ENCODE peak calls at places on chromosomes 2 and 18, in ten cellular contexts. One of them, this sample, is unnamed.

GRCh38 chr2:226963528-226963927 is 127.7 kb downstream of the RHBDD1 start:
- DNase-seq in NB4: no peak
- DNase-seq in Calu3: no peak
- DNase-seq in MCF 10A: peak
- DNase-seq in transverse colon: no peak
- DNase-seq in uterus: no peak
- DNase-seq in AG20443: peak
- DNase-seq in left kidney: no peak
- DNase-seq in ACHN: peak
- DNase-seq in stimulated activated CD4-positive, alpha-beta T cell treated with anti-CD3 and anti-CD28 coated beads, Interleukin-15, amount 100 ng/mL, for 1 hour: no peak
- DNase-seq in this sample: peak

GRCh38 chr18:5628512-5629255 is 84.9 kb upstream of the EPB41L3 start:
- DNase-seq in NB4: no peak
- DNase-seq in transverse colon: peak
- DNase-seq in left kidney: peak
- DNase-seq in AG20443: peak
- DNase-seq in MCF 10A: no peak
- DNase-seq in stimulated activated CD4-positive, alpha-beta T cell treated with anti-CD3 and anti-CD28 coated beads, Interleukin-15, amount 100 ng/mL, for 1 hour: no peak
- DNase-seq in uterus: peak
- DNase-seq in ACHN: peak
- DNase-seq in Calu3: no peak
- DNase-seq in this sample: no peak

GRCh38 chr18:3607309-3608098 is 157.5 kb downstream of the TGIF1 start:
- DNase-seq in MCF 10A: no peak
- DNase-seq in Calu3: no peak
- DNase-seq in NB4: no peak
- DNase-seq in uterus: no peak
- DNase-seq in stimulated activated CD4-positive, alpha-beta T cell treated with anti-CD3 and anti-CD28 coated beads, Interleukin-15, amount 100 ng/mL, for 1 hour: no peak
- DNase-seq in left kidney: no peak
- DNase-seq in transverse colon: no peak
- DNase-seq in AG20443: no peak
- DNase-seq in ACHN: no peak
- DNase-seq in this sample: no peak

GRCh38 chr2:134282638-134283400 is 28.9 kb downstream of the MGAT5 start:
- DNase-seq in Calu3: no peak
- DNase-seq in left kidney: no peak
- DNase-seq in MCF 10A: no peak
- DNase-seq in NB4: peak
- DNase-seq in stimulated activated CD4-positive, alpha-beta T cell treated with anti-CD3 and anti-CD28 coated beads, Interleukin-15, amount 100 ng/mL, for 1 hour: no peak
- DNase-seq in transverse colon: no peak
- DNase-seq in AG20443: no peak
- DNase-seq in ACHN: no peak
- DNase-seq in uterus: no peak
- DNase-seq in this sample: no peak

GRCh38 chr2:27282892-27283291 is 663 bp downstream of the TRIM54 start:
- DNase-seq in left kidney: no peak
- DNase-seq in stimulated activated CD4-positive, alpha-beta T cell treated with anti-CD3 and anti-CD28 coated beads, Interleukin-15, amount 100 ng/mL, for 1 hour: no peak
- DNase-seq in MCF 10A: no peak
- DNase-seq in ACHN: no peak
- DNase-seq in uterus: no peak
- DNase-seq in AG20443: no peak
- DNase-seq in NB4: no peak
- DNase-seq in transverse colon: no peak
- DNase-seq in Calu3: no peak
- DNase-seq in this sample: no peak

GRCh38 chr2:10052216-10052615 is 8.9 kb downstream of the KLF11 start:
- DNase-seq in transverse colon: no peak
- DNase-seq in NB4: no peak
- DNase-seq in Calu3: no peak
- DNase-seq in stimulated activated CD4-positive, alpha-beta T cell treated with anti-CD3 and anti-CD28 coated beads, Interleukin-15, amount 100 ng/mL, for 1 hour: no peak
- DNase-seq in left kidney: no peak
- DNase-seq in uterus: no peak
- DNase-seq in AG20443: no peak
- DNase-seq in ACHN: no peak
- DNase-seq in MCF 10A: no peak
- DNase-seq in this sample: no peak

GRCh38 chr2:208175843-208176160 is 12.4 kb upstream of the CRYGA start:
- DNase-seq in MCF 10A: no peak
- DNase-seq in NB4: no peak
- DNase-seq in ACHN: no peak
- DNase-seq in stimulated activated CD4-positive, alpha-beta T cell treated with anti-CD3 and anti-CD28 coated beads, Interleukin-15, amount 100 ng/mL, for 1 hour: no peak
- DNase-seq in AG20443: no peak
- DNase-seq in left kidney: no peak
- DNase-seq in Calu3: no peak
- DNase-seq in transverse colon: no peak
- DNase-seq in uterus: no peak
- DNase-seq in this sample: no peak

GRCh38 chr2:148643998-148644884 is at the start of gene EPC2:
- DNase-seq in Calu3: peak
- DNase-seq in left kidney: peak
- DNase-seq in AG20443: peak
- DNase-seq in transverse colon: peak
- DNase-seq in MCF 10A: peak
- DNase-seq in stimulated activated CD4-positive, alpha-beta T cell treated with anti-CD3 and anti-CD28 coated beads, Interleukin-15, amount 100 ng/mL, for 1 hour: peak
- DNase-seq in ACHN: peak
- DNase-seq in NB4: peak
- DNase-seq in uterus: peak
- DNase-seq in this sample: peak

GRCh38 chr2:192194065-192194865 is 468 bp downstream of the TMEFF2 start:
- DNase-seq in stimulated activated CD4-positive, alpha-beta T cell treated with anti-CD3 and anti-CD28 coated beads, Interleukin-15, amount 100 ng/mL, for 1 hour: no peak
- DNase-seq in left kidney: peak
- DNase-seq in Calu3: peak
- DNase-seq in MCF 10A: no peak
- DNase-seq in NB4: no peak
- DNase-seq in transverse colon: no peak
- DNase-seq in AG20443: peak
- DNase-seq in uterus: peak
- DNase-seq in ACHN: peak
- DNase-seq in this sample: no peak

GRCh38 chr2:32991091-32991845 is 44.5 kb downstream of the LTBP1 start:
- DNase-seq in Calu3: no peak
- DNase-seq in AG20443: no peak
- DNase-seq in NB4: no peak
- DNase-seq in transverse colon: no peak
- DNase-seq in left kidney: no peak
- DNase-seq in MCF 10A: no peak
- DNase-seq in uterus: no peak
- DNase-seq in stimulated activated CD4-positive, alpha-beta T cell treated with anti-CD3 and anti-CD28 coated beads, Interleukin-15, amount 100 ng/mL, for 1 hour: no peak
- DNase-seq in ACHN: no peak
- DNase-seq in this sample: no peak

GRCh38 chr2:101205521-101205998 is 47.1 kb upstream of the CNOT11 start:
- DNase-seq in uterus: peak
- DNase-seq in MCF 10A: peak
- DNase-seq in Calu3: peak
- DNase-seq in transverse colon: peak
- DNase-seq in ACHN: peak
- DNase-seq in NB4: peak
- DNase-seq in left kidney: peak
- DNase-seq in stimulated activated CD4-positive, alpha-beta T cell treated with anti-CD3 and anti-CD28 coated beads, Interleukin-15, amount 100 ng/mL, for 1 hour: no peak
- DNase-seq in AG20443: peak
- DNase-seq in this sample: peak

GRCh38 chr2:25309402-25309801 is 32.3 kb downstream of the DNMT3A start:
- DNase-seq in Calu3: peak
- DNase-seq in stimulated activated CD4-positive, alpha-beta T cell treated with anti-CD3 and anti-CD28 coated beads, Interleukin-15, amount 100 ng/mL, for 1 hour: peak
- DNase-seq in NB4: peak
- DNase-seq in AG20443: peak
- DNase-seq in uterus: no peak
- DNase-seq in left kidney: peak
- DNase-seq in MCF 10A: peak
- DNase-seq in transverse colon: peak
- DNase-seq in ACHN: peak
- DNase-seq in this sample: peak

GRCh38 chr2:241762321-241762932 is 14.2 kb upstream of the GAL3ST2 start:
- DNase-seq in stimulated activated CD4-positive, alpha-beta T cell treated with anti-CD3 and anti-CD28 coated beads, Interleukin-15, amount 100 ng/mL, for 1 hour: no peak
- DNase-seq in left kidney: no peak
- DNase-seq in transverse colon: no peak
- DNase-seq in uterus: no peak
- DNase-seq in ACHN: no peak
- DNase-seq in Calu3: no peak
- DNase-seq in AG20443: no peak
- DNase-seq in MCF 10A: no peak
- DNase-seq in NB4: no peak
- DNase-seq in this sample: no peak

GRCh38 chr2:207861789-207862188 is 92.1 kb upstream of the FZD5 start:
- DNase-seq in stimulated activated CD4-positive, alpha-beta T cell treated with anti-CD3 and anti-CD28 coated beads, Interleukin-15, amount 100 ng/mL, for 1 hour: no peak
- DNase-seq in uterus: no peak
- DNase-seq in left kidney: no peak
- DNase-seq in ACHN: no peak
- DNase-seq in MCF 10A: no peak
- DNase-seq in AG20443: no peak
- DNase-seq in NB4: no peak
- DNase-seq in Calu3: no peak
- DNase-seq in transverse colon: no peak
- DNase-seq in this sample: no peak

GRCh38 chr2:102076512-102076911 is 66.0 kb upstream of the IL1R1 start:
- DNase-seq in MCF 10A: no peak
- DNase-seq in uterus: no peak
- DNase-seq in left kidney: no peak
- DNase-seq in transverse colon: no peak
- DNase-seq in NB4: no peak
- DNase-seq in stimulated activated CD4-positive, alpha-beta T cell treated with anti-CD3 and anti-CD28 coated beads, Interleukin-15, amount 100 ng/mL, for 1 hour: no peak
- DNase-seq in ACHN: no peak
- DNase-seq in Calu3: no peak
- DNase-seq in AG20443: no peak
- DNase-seq in this sample: no peak

GRCh38 chr2:21746499-21746898 is 622.7 kb downstream of the TDRD15 start:
- DNase-seq in MCF 10A: no peak
- DNase-seq in uterus: no peak
- DNase-seq in stimulated activated CD4-positive, alpha-beta T cell treated with anti-CD3 and anti-CD28 coated beads, Interleukin-15, amount 100 ng/mL, for 1 hour: no peak
- DNase-seq in transverse colon: no peak
- DNase-seq in AG20443: no peak
- DNase-seq in left kidney: no peak
- DNase-seq in NB4: no peak
- DNase-seq in ACHN: no peak
- DNase-seq in Calu3: no peak
- DNase-seq in this sample: no peak

GRCh38 chr2:145022671-145023330 is 502.9 kb upstream of the ZEB2 start:
- DNase-seq in ACHN: peak
- DNase-seq in left kidney: peak
- DNase-seq in stimulated activated CD4-positive, alpha-beta T cell treated with anti-CD3 and anti-CD28 coated beads, Interleukin-15, amount 100 ng/mL, for 1 hour: no peak
- DNase-seq in uterus: no peak
- DNase-seq in transverse colon: no peak
- DNase-seq in NB4: no peak
- DNase-seq in MCF 10A: no peak
- DNase-seq in Calu3: no peak
- DNase-seq in AG20443: peak
- DNase-seq in this sample: peak

GRCh38 chr2:46298272-46298521 is 990 bp downstream of the EPAS1 start:
- DNase-seq in AG20443: no peak
- DNase-seq in MCF 10A: no peak
- DNase-seq in left kidney: no peak
- DNase-seq in NB4: no peak
- DNase-seq in stimulated activated CD4-positive, alpha-beta T cell treated with anti-CD3 and anti-CD28 coated beads, Interleukin-15, amount 100 ng/mL, for 1 hour: no peak
- DNase-seq in transverse colon: no peak
- DNase-seq in Calu3: no peak
- DNase-seq in uterus: no peak
- DNase-seq in ACHN: no peak
- DNase-seq in this sample: no peak

GRCh38 chr2:238155051-238155760 is 3.6 kb upstream of the ERFE start:
- DNase-seq in left kidney: peak
- DNase-seq in MCF 10A: no peak
- DNase-seq in uterus: peak
- DNase-seq in stimulated activated CD4-positive, alpha-beta T cell treated with anti-CD3 and anti-CD28 coated beads, Interleukin-15, amount 100 ng/mL, for 1 hour: no peak
- DNase-seq in transverse colon: no peak
- DNase-seq in AG20443: no peak
- DNase-seq in Calu3: no peak
- DNase-seq in ACHN: peak
- DNase-seq in NB4: no peak
- DNase-seq in this sample: peak

GRCh38 chr2:86807462-86808275 is 17.0 kb upstream of the CD8A start:
- DNase-seq in stimulated activated CD4-positive, alpha-beta T cell treated with anti-CD3 and anti-CD28 coated beads, Interleukin-15, amount 100 ng/mL, for 1 hour: no peak
- DNase-seq in MCF 10A: peak
- DNase-seq in AG20443: peak
- DNase-seq in uterus: no peak
- DNase-seq in left kidney: peak
- DNase-seq in transverse colon: peak
- DNase-seq in Calu3: peak
- DNase-seq in NB4: peak
- DNase-seq in ACHN: peak
- DNase-seq in this sample: no peak

GRCh38 chr2:81403508-81403907 is 1099.0 kb upstream of the LRRTM1 start:
- DNase-seq in NB4: no peak
- DNase-seq in MCF 10A: no peak
- DNase-seq in left kidney: no peak
- DNase-seq in uterus: no peak
- DNase-seq in stimulated activated CD4-positive, alpha-beta T cell treated with anti-CD3 and anti-CD28 coated beads, Interleukin-15, amount 100 ng/mL, for 1 hour: no peak
- DNase-seq in transverse colon: no peak
- DNase-seq in Calu3: no peak
- DNase-seq in AG20443: no peak
- DNase-seq in ACHN: no peak
- DNase-seq in this sample: no peak

This sample was measured in RCC 7860.